ENCODE peak calls at places on chromosomes 3 and 15, in eight cellular contexts. M is GM13976; Y is heart left ventricle; T is hepatic stellate cell; Z is activated CD4-positive, alpha-beta T cell treated with anti-CD3 and anti-CD28 coated beads, Interleukin-2, amount 50 U/mL, for 24 hours; F is substantia nigra; W is stimulated activated CD4-positive, alpha-beta T cell treated with anti-CD3 and anti-CD28 coated beads, Interleukin-12 subunit alpha, Interleukin-12 subunit beta, amount 100 ng/mL, for 4 hours; E is activated T-helper 1 cell treated with Interleukin-2 at 50 U/mL for 16 hours. L is an unnamed sample.

GRCh38 chr3:120645083-120645800 is 36.8 kb downstream of the HGD start:
- DNase-seq in M (no peak), W (no peak), Z (no peak), E (no peak), F (no peak), T (no peak), Y (no peak), L (no peak)

GRCh38 chr3:104947946-104948345 is 418.8 kb upstream of the ALCAM start:
- DNase-seq in T (no peak), M (no peak), W (no peak), Z (no peak), E (no peak), F (no peak), Y (no peak), L (no peak)

GRCh38 chr3:127712881-127713771 is 40.4 kb downstream of the ABTB1 start:
- DNase-seq in W (no peak), Z (no peak), T (no peak), E (no peak), M (no peak), Y (peak; percentile 23), F (no peak), L (no peak)

GRCh38 chr3:47007482-47008257 is 28.2 kb downstream of the NBEAL2 start:
- DNase-seq in M (no peak), W (no peak), F (no peak), Z (no peak), E (no peak), Y (no peak), T (no peak), L (no peak)

GRCh38 chr15:80780416-80781221 is 1.4 kb downstream of the CEMIP start:
- DNase-seq in E (no peak), Z (no peak), T (peak; percentile 70), W (no peak), F (no peak), M (peak; percentile 38), Y (peak; percentile 55), L (no peak)

GRCh38 chr3:114714237-114714636 is 420.4 kb downstream of the TIGIT start:
- DNase-seq in T (no peak), E (no peak), Z (no peak), W (no peak), M (no peak), Y (no peak), F (no peak), L (no peak)

GRCh38 chr3:108180214-108180613 is 42.0 kb downstream of the IFT57 start:
- DNase-seq in Z (no peak), T (no peak), Y (no peak), E (no peak), W (no peak), M (no peak), F (no peak), L (no peak)

GRCh38 chr3:72247645-72248388 is 462.9 kb upstream of the PROK2 start:
- DNase-seq in M (no peak), W (no peak), F (peak; percentile 41), Z (no peak), T (no peak), E (no peak), Y (no peak), L (no peak)

GRCh38 chr15:92848464-92848851 is 51.7 kb upstream of the CHD2 start:
- DNase-seq in Z (no peak), F (no peak), E (no peak), T (no peak), M (no peak), Y (no peak), W (no peak), L (no peak)

GRCh38 chr15:25177955-25178801 is 223.4 kb downstream of the SNRPN start:
- DNase-seq in E (no peak), W (no peak), Z (no peak), Y (peak; percentile 15), T (no peak), F (no peak), M (no peak), L (no peak)

GRCh38 chr15:99566157-99566900 is 545 bp downstream of the MEF2A start:
- DNase-seq in Y (peak; percentile 55), T (peak; percentile 31), Z (peak; percentile 7), W (peak; percentile 31), M (peak; percentile 58), F (peak; percentile 51), E (peak; percentile 0), L (no peak)

GRCh38 chr3:123525433-123525832 is 59.4 kb downstream of the HACD2 start:
- DNase-seq in Z (no peak), M (no peak), F (no peak), Y (no peak), E (no peak), T (no peak), W (no peak), L (no peak)

GRCh38 chr15:67967871-67968423 is 86.2 kb upstream of the PIAS1 start:
- DNase-seq in F (no peak), M (peak; percentile 69), Z (no peak), W (peak; percentile 17), T (peak; percentile 14), Y (peak; percentile 82), E (no peak), L (no peak)

GRCh38 chr15:85748729-85749128 is 46.0 kb downstream of the KLHL25 start:
- DNase-seq in F (no peak), Y (peak; percentile 27), Z (no peak), E (no peak), T (no peak), M (no peak), W (no peak), L (no peak)

GRCh38 chr3:197309528-197310361 is 11.3 kb upstream of the DLG1 start:
- DNase-seq in E (no peak), T (peak; percentile 75), M (no peak), Z (no peak), W (no peak), F (no peak), Y (no peak), L (peak; percentile 94)

GRCh38 chr15:80942746-80943565 is 46.7 kb downstream of the MESD start:
- DNase-seq in Y (peak; percentile 71), F (no peak), T (no peak), W (no peak), E (no peak), Z (no peak), M (no peak), L (no peak)

GRCh38 chr3:57421336-57421735 is 122.8 kb downstream of the DNAH12 start:
- DNase-seq in M (no peak), E (no peak), Z (no peak), F (no peak), Y (no peak), T (no peak), W (no peak), L (no peak)

GRCh38 chr3:12752803-12753202 is 6.3 kb downstream of the TMEM40 start:
- DNase-seq in Y (no peak), E (no peak), W (no peak), T (no peak), Z (no peak), M (peak; percentile 58), F (no peak), L (no peak)

GRCh38 chr3:113275876-113276580 is 64.7 kb downstream of the BOC start:
- DNase-seq in F (peak; percentile 67), Y (no peak), E (no peak), Z (no peak), T (peak; percentile 79), W (no peak), M (peak; percentile 65), L (no peak)

L was measured in SK-N-MC.